ENCODE peak calls at places on chromosome 10, in four cellular contexts. One of them, this sample, is unnamed. For H3K27me3 and H3K36me3, the result is how much of the 10 kb centered on the place peaks cover.

GRCh38 chr10:74371696-74372095 is 220.7 kb downstream of the ADK start:
- DNase-seq in hepatocyte: no peak
- DNase-seq in GM06990: no peak
- DNase-seq in CD8-positive, alpha-beta T cell: no peak
- DNase-seq in this sample: no peak

GRCh38 chr10:13684813-13685511 is 98.2 kb downstream of the PRPF18 start:
- DNase-seq in hepatocyte: no peak
- DNase-seq in GM06990: no peak
- DNase-seq in CD8-positive, alpha-beta T cell: no peak
- DNase-seq in this sample: no peak

GRCh38 chr10:120456626-120457430 is at the start of gene PLPP4:
- DNase-seq in hepatocyte: peak
- DNase-seq in GM06990: peak
- DNase-seq in CD8-positive, alpha-beta T cell: no peak
- DNase-seq in this sample: peak

GRCh38 chr10:100043796-100044195 is 34.0 kb upstream of the DNMBP start:
- DNase-seq in hepatocyte: peak
- DNase-seq in GM06990: no peak
- DNase-seq in CD8-positive, alpha-beta T cell: no peak
- DNase-seq in this sample: no peak

GRCh38 chr10:110273474-110273873 is 31.2 kb downstream of the SMNDC1 start:
- DNase-seq in hepatocyte: peak
- DNase-seq in GM06990: no peak
- DNase-seq in CD8-positive, alpha-beta T cell: no peak
- DNase-seq in this sample: no peak

GRCh38 chr10:114495303-114495702 is 91.0 kb upstream of the AFAP1L2 start:
- DNase-seq in hepatocyte: no peak
- DNase-seq in GM06990: no peak
- DNase-seq in CD8-positive, alpha-beta T cell: no peak
- DNase-seq in this sample: no peak

GRCh38 chr10:108653466-108653865 is 1269.8 kb downstream of the XPNPEP1 start:
- DNase-seq in hepatocyte: no peak
- DNase-seq in GM06990: no peak
- DNase-seq in CD8-positive, alpha-beta T cell: no peak
- DNase-seq in this sample: no peak

GRCh38 chr10:102274062-102274461 is 28.7 kb downstream of the GBF1 start:
- DNase-seq in hepatocyte: no peak
- DNase-seq in GM06990: no peak
- DNase-seq in CD8-positive, alpha-beta T cell: no peak
- DNase-seq in this sample: no peak

GRCh38 chr10:121578298-121578697 is 19.9 kb downstream of the FGFR2 start:
- DNase-seq in hepatocyte: no peak
- DNase-seq in GM06990: no peak
- DNase-seq in CD8-positive, alpha-beta T cell: no peak
- DNase-seq in this sample: no peak

GRCh38 chr10:118851062-118852035 is 96.6 kb upstream of the CACUL1 start:
- DNase-seq in hepatocyte: no peak
- DNase-seq in GM06990: no peak
- DNase-seq in CD8-positive, alpha-beta T cell: no peak
- DNase-seq in this sample: no peak

GRCh38 chr10:13969118-13969791 is 361.5 kb downstream of the FRMD4A start:
- DNase-seq in hepatocyte: no peak
- DNase-seq in GM06990: no peak
- DNase-seq in CD8-positive, alpha-beta T cell: no peak
- DNase-seq in this sample: no peak

GRCh38 chr10:59713196-59713821 is 3.7 kb upstream of the SLC16A9 start:
- DNase-seq in hepatocyte: no peak
- DNase-seq in GM06990: no peak
- DNase-seq in CD8-positive, alpha-beta T cell: no peak
- DNase-seq in this sample: no peak
- H3K27me3 ChIP-seq in hepatocyte: under half
- H3K27me3 ChIP-seq in GM06990: under half
- H3K27me3 ChIP-seq in CD8-positive, alpha-beta T cell: under half
- H3K27me3 ChIP-seq in this sample: under half

DNA sequence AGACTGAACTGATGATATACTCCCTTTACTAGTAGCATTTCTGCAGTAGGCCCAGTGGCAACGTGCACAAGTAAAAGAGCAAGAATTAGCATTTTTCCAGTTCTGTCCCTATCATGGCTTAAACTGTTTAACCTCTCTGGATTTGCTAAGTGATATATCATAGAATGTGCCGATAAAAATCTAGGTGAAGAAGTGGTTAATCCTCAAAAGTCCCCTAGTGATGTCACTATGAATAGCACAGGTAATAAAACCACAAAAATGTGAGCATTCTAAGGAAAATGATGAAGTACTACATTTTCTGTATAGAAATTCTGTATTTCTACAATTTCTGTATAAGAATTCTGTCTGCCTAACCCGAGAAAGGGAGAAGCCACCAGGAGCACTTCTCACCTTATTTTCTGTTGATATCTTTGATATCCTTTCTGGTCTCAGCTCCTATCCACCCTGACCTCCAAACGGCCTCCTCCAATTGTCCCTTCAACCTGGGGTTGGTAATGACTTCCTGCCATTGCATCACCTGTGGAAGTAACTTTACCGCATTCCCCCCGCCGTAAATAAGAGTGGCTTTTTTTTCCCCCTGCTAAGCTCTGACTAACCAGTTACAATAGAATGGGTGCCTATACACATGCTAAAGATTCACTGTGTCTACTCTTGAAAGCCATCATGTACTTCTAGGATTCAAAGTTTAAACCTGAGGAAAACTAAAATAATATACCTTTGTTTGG is 155.9 kb upstream of the ASAH2 start:
- DNase-seq in hepatocyte: no peak
- DNase-seq in GM06990: no peak
- DNase-seq in CD8-positive, alpha-beta T cell: no peak
- DNase-seq in this sample: no peak
- TF ChIP-seq CTCF in hepatocyte: no peak
- TF ChIP-seq CTCF in GM06990: no peak
- TF ChIP-seq CTCF in CD8-positive, alpha-beta T cell: no peak
- TF ChIP-seq CTCF in this sample: no peak

GRCh38 chr10:103416436-103417147 is 20.2 kb downstream of the PDCD11 start:
- DNase-seq in hepatocyte: peak
- DNase-seq in GM06990: peak
- DNase-seq in CD8-positive, alpha-beta T cell: peak
- DNase-seq in this sample: peak

GRCh38 chr10:103415581-103415980 is 19.2 kb downstream of the PDCD11 start:
- DNase-seq in hepatocyte: no peak
- DNase-seq in GM06990: no peak
- DNase-seq in CD8-positive, alpha-beta T cell: no peak
- DNase-seq in this sample: no peak

GRCh38 chr10:103417601-103418000 is 21.2 kb downstream of the PDCD11 start:
- DNase-seq in hepatocyte: no peak
- DNase-seq in GM06990: no peak
- DNase-seq in CD8-positive, alpha-beta T cell: no peak
- DNase-seq in this sample: no peak

GRCh38 chr10:103413540-103413939 is 17.1 kb downstream of the PDCD11 start:
- DNase-seq in hepatocyte: no peak
- DNase-seq in GM06990: no peak
- DNase-seq in CD8-positive, alpha-beta T cell: no peak
- DNase-seq in this sample: no peak
- H3K36me3 ChIP-seq in hepatocyte: under half
- H3K36me3 ChIP-seq in GM06990: half or more
- H3K36me3 ChIP-seq in CD8-positive, alpha-beta T cell: half or more
- H3K36me3 ChIP-seq in this sample: half or more

GRCh38 chr10:43233601-43234430 is 33.0 kb downstream of the RASGEF1A start:
- DNase-seq in hepatocyte: no peak
- DNase-seq in GM06990: no peak
- DNase-seq in CD8-positive, alpha-beta T cell: peak
- DNase-seq in this sample: peak
- H3K27me3 ChIP-seq in hepatocyte: under half
- H3K27me3 ChIP-seq in GM06990: under half
- H3K27me3 ChIP-seq in CD8-positive, alpha-beta T cell: under half
- H3K27me3 ChIP-seq in this sample: under half

GRCh38 chr10:28738200-28738599 is 60.9 kb downstream of the BAMBI start:
- DNase-seq in hepatocyte: no peak
- DNase-seq in GM06990: no peak
- DNase-seq in CD8-positive, alpha-beta T cell: no peak
- DNase-seq in this sample: peak
- TF ChIP-seq CTCF in hepatocyte: no peak
- TF ChIP-seq CTCF in GM06990: no peak
- TF ChIP-seq CTCF in CD8-positive, alpha-beta T cell: no peak
- TF ChIP-seq CTCF in this sample: peak